ENCODE peak calls at places on chromosomes 7 and 10, in seven cellular contexts. One of them, this sample, is unnamed.

GRCh38 chr10:127145173-127145572 is 51.2 kb downstream of the INSYN2A start:
- DNase-seq in tibial nerve: no peak
- DNase-seq in esophagus squamous epithelium: no peak
- DNase-seq in neuronal stem cell: no peak
- DNase-seq in body of pancreas: no peak
- DNase-seq in heart left ventricle: no peak
- DNase-seq in K562: no peak
- DNase-seq in this sample: no peak

GRCh38 chr7:65307651-65308299 is 65.9 kb upstream of the ZNF92 start:
- DNase-seq in neuronal stem cell: peak
- DNase-seq in tibial nerve: peak
- DNase-seq in esophagus squamous epithelium: no peak
- DNase-seq in heart left ventricle: no peak
- DNase-seq in body of pancreas: peak
- DNase-seq in K562: peak
- DNase-seq in this sample: peak

GRCh38 chr10:82759050-82759449 is 884.1 kb downstream of the NRG3 start:
- DNase-seq in neuronal stem cell: no peak
- DNase-seq in tibial nerve: no peak
- DNase-seq in K562: no peak
- DNase-seq in body of pancreas: no peak
- DNase-seq in esophagus squamous epithelium: no peak
- DNase-seq in heart left ventricle: no peak
- DNase-seq in this sample: no peak

GRCh38 chr10:84160663-84161362 is 12.8 kb upstream of the GPR15LG start:
- DNase-seq in body of pancreas: no peak
- DNase-seq in esophagus squamous epithelium: no peak
- DNase-seq in K562: no peak
- DNase-seq in heart left ventricle: no peak
- DNase-seq in neuronal stem cell: no peak
- DNase-seq in tibial nerve: no peak
- DNase-seq in this sample: no peak

GRCh38 chr10:24724381-24725228 is 918 bp upstream of the ARHGAP21 start:
- DNase-seq in esophagus squamous epithelium: peak
- DNase-seq in K562: peak
- DNase-seq in body of pancreas: peak
- DNase-seq in heart left ventricle: peak
- DNase-seq in tibial nerve: peak
- DNase-seq in neuronal stem cell: peak
- DNase-seq in this sample: peak

GRCh38 chr7:96244244-96244991 is 77.5 kb downstream of the SLC25A13 start:
- DNase-seq in esophagus squamous epithelium: no peak
- DNase-seq in K562: no peak
- DNase-seq in heart left ventricle: no peak
- DNase-seq in neuronal stem cell: no peak
- DNase-seq in tibial nerve: no peak
- DNase-seq in body of pancreas: no peak
- DNase-seq in this sample: no peak

GRCh38 chr10:126135177-126135576 is 238.8 kb downstream of the FANK1 start:
- DNase-seq in esophagus squamous epithelium: no peak
- DNase-seq in tibial nerve: no peak
- DNase-seq in neuronal stem cell: no peak
- DNase-seq in K562: peak
- DNase-seq in heart left ventricle: no peak
- DNase-seq in body of pancreas: no peak
- DNase-seq in this sample: no peak

GRCh38 chr7:71868797-71869196 is 543.3 kb downstream of the CALN1 start:
- DNase-seq in K562: peak
- DNase-seq in tibial nerve: no peak
- DNase-seq in body of pancreas: no peak
- DNase-seq in heart left ventricle: no peak
- DNase-seq in neuronal stem cell: no peak
- DNase-seq in esophagus squamous epithelium: no peak
- DNase-seq in this sample: no peak

GRCh38 chr10:118753331-118753730 is 1.4 kb downstream of the CACUL1 start:
- DNase-seq in heart left ventricle: no peak
- DNase-seq in esophagus squamous epithelium: no peak
- DNase-seq in neuronal stem cell: no peak
- DNase-seq in K562: no peak
- DNase-seq in tibial nerve: no peak
- DNase-seq in body of pancreas: no peak
- DNase-seq in this sample: no peak

GRCh38 chr10:31154996-31155395 is 123.3 kb upstream of the ZNF438 start:
- DNase-seq in neuronal stem cell: no peak
- DNase-seq in tibial nerve: no peak
- DNase-seq in K562: no peak
- DNase-seq in body of pancreas: no peak
- DNase-seq in esophagus squamous epithelium: no peak
- DNase-seq in heart left ventricle: no peak
- DNase-seq in this sample: no peak

GRCh38 chr10:95657250-95657649 is 739 bp upstream of the ALDH18A1 start:
- DNase-seq in body of pancreas: no peak
- DNase-seq in neuronal stem cell: no peak
- DNase-seq in heart left ventricle: no peak
- DNase-seq in tibial nerve: no peak
- DNase-seq in K562: no peak
- DNase-seq in esophagus squamous epithelium: no peak
- DNase-seq in this sample: no peak
- H3K4me3 ChIP-seq in body of pancreas: no peak
- H3K4me3 ChIP-seq in neuronal stem cell: no peak
- H3K4me3 ChIP-seq in heart left ventricle: no peak
- H3K4me3 ChIP-seq in tibial nerve: peak
- H3K4me3 ChIP-seq in K562: no peak
- H3K4me3 ChIP-seq in esophagus squamous epithelium: peak
- H3K4me3 ChIP-seq in this sample: peak

GRCh38 chr7:805261-805660 is 27.0 kb upstream of the SUN1 start:
- DNase-seq in tibial nerve: peak
- DNase-seq in esophagus squamous epithelium: no peak
- DNase-seq in K562: no peak
- DNase-seq in neuronal stem cell: no peak
- DNase-seq in body of pancreas: no peak
- DNase-seq in heart left ventricle: no peak
- DNase-seq in this sample: peak
- H3K27ac ChIP-seq in tibial nerve: peak
- H3K27ac ChIP-seq in esophagus squamous epithelium: peak
- H3K27ac ChIP-seq in K562: no peak
- H3K27ac ChIP-seq in neuronal stem cell: no peak
- H3K27ac ChIP-seq in body of pancreas: no peak
- H3K27ac ChIP-seq in heart left ventricle: peak
- H3K27ac ChIP-seq in this sample: peak

GRCh38 chr7:90404777-90405176 is 1.5 kb downstream of the CLDN12 start:
- DNase-seq in K562: peak
- DNase-seq in heart left ventricle: no peak
- DNase-seq in tibial nerve: no peak
- DNase-seq in esophagus squamous epithelium: no peak
- DNase-seq in neuronal stem cell: no peak
- DNase-seq in body of pancreas: no peak
- DNase-seq in this sample: no peak
- H3K4me3 ChIP-seq in K562: no peak
- H3K4me3 ChIP-seq in heart left ventricle: no peak
- H3K4me3 ChIP-seq in tibial nerve: no peak
- H3K4me3 ChIP-seq in esophagus squamous epithelium: no peak
- H3K4me3 ChIP-seq in neuronal stem cell: no peak
- H3K4me3 ChIP-seq in body of pancreas: no peak
- H3K4me3 ChIP-seq in this sample: no peak

GRCh38 chr10:51698473-51699063 is 827 bp downstream of the CSTF2T start:
- DNase-seq in body of pancreas: no peak
- DNase-seq in K562: no peak
- DNase-seq in neuronal stem cell: no peak
- DNase-seq in heart left ventricle: no peak
- DNase-seq in tibial nerve: no peak
- DNase-seq in esophagus squamous epithelium: no peak
- DNase-seq in this sample: no peak
- H3K27ac ChIP-seq in body of pancreas: peak
- H3K27ac ChIP-seq in K562: peak
- H3K27ac ChIP-seq in neuronal stem cell: no peak
- H3K27ac ChIP-seq in heart left ventricle: peak
- H3K27ac ChIP-seq in tibial nerve: peak
- H3K27ac ChIP-seq in esophagus squamous epithelium: peak
- H3K27ac ChIP-seq in this sample: peak